ENCODE peak calls at places on chromosomes 11 and 22, in four cellular contexts. Y, Z, E and L are unnamed samples.
A peak's percentile ranks its signal among the peaks of the same experiment; 100 is the strongest.

GRCh38 chr22:17952273-17952801 is 72.0 kb downstream of the MICAL3 start:
- DNase-seq in Y (no peak), Z (no peak), E (no peak), L (peak; percentile 15)

GRCh38 chr22:48568736-48569330 is 1258.8 kb downstream of the BRD1 start:
- DNase-seq in Y (no peak), Z (no peak), E (no peak), L (no peak)

GRCh38 chr11:45146072-45147016 is at the start of gene PRDM11:
- DNase-seq in Y (peak; percentile 78), Z (peak; percentile 60), E (peak; percentile 39), L (peak; percentile 67)

GRCh38 chr11:7609015-7609414 is 64.3 kb downstream of the CYB5R2 start:
- DNase-seq in Y (no peak), Z (no peak), E (no peak), L (no peak)

GRCh38 chr11:4495487-4495886 is 13.0 kb downstream of the OR52K1 start:
- DNase-seq in Y (no peak), Z (no peak), E (no peak), L (no peak)

GRCh38 chr22:17754233-17754925 is 19.9 kb downstream of the BID start:
- DNase-seq in Y (no peak), Z (no peak), E (peak; percentile 61), L (no peak)

GRCh38 chr11:9787981-9788521 is 124.2 kb downstream of the SWAP70 start:
- DNase-seq in Y (peak; percentile 95), Z (no peak), E (no peak), L (no peak)

GRCh38 chr11:13907678-13908077 is 54.8 kb upstream of the SPON1 start:
- DNase-seq in Y (no peak), Z (no peak), E (no peak), L (no peak)

GRCh38 chr22:45008853-45009751 is 703 bp downstream of the PHF21B start:
- DNase-seq in Y (peak; percentile 15), Z (no peak), E (no peak), L (no peak)